ENCODE peak calls at places on chromosome 20, in ten cellular contexts. V is GM10248; E is NCI-H2029 treated with DMSO at 0.1 percent for 48 hours; H is fibroblast of pulmonary artery; O is GDM1; J is GM19239; C is bronchial epithelial cell; F is C1 segment of cervical spinal cord; U is stimulated activated naive CD8-positive, alpha-beta T cell treated with anti-CD3 and anti-CD28 coated beads, Interleukin-15, Interleukin-2, amounts not matched to agents 100 U/mL and 50 U/mL, for 24 hours; Z is left cardiac atrium. W is an unnamed sample.

GRCh38 chr20:4925842-4926530 is 75.3 kb downstream of the SLC23A2 start:
- DNase-seq in F (no peak), J (no peak), E (peak), H (peak), C (peak), V (no peak), U (no peak), O (peak), Z (peak), W (no peak)

GRCh38 chr20:40283689-40284088 is 405.3 kb downstream of the MAFB start:
- DNase-seq in Z (no peak), J (no peak), V (no peak), O (no peak), H (no peak), F (no peak), U (no peak), E (no peak), C (peak), W (no peak)

GRCh38 chr20:1185316-1185741 is 548 bp upstream of the TMEM74B start:
- DNase-seq in H (no peak), E (no peak), O (no peak), V (peak), Z (no peak), U (peak), J (no peak), C (no peak), F (no peak), W (peak)

GRCh38 chr20:13029687-13030510 is 21.1 kb downstream of the SPTLC3 start:
- DNase-seq in Z (peak), U (no peak), H (peak), C (peak), F (no peak), J (no peak), E (no peak), V (no peak), O (no peak), W (no peak)

GRCh38 chr20:50392138-50392866 is 117.9 kb upstream of the PTPN1 start:
- DNase-seq in J (no peak), O (no peak), V (no peak), E (no peak), Z (no peak), F (no peak), C (no peak), H (no peak), U (no peak), W (no peak)

GRCh38 chr20:52941803-52942202 is 30.4 kb upstream of the TSHZ2 start:
- DNase-seq in F (no peak), C (no peak), E (no peak), H (no peak), O (no peak), V (no peak), Z (no peak), U (no peak), J (no peak), W (no peak)

GRCh38 chr20:23926941-23927872 is 47.7 kb upstream of the CST5 start:
- DNase-seq in O (no peak), U (no peak), F (no peak), V (no peak), C (peak), J (no peak), E (no peak), Z (no peak), H (no peak), W (no peak)

GRCh38 chr20:61644387-61645076 is 392.5 kb downstream of the CDH4 start:
- DNase-seq in C (no peak), J (no peak), Z (no peak), U (no peak), H (no peak), V (no peak), E (no peak), O (no peak), F (no peak), W (no peak)

GRCh38 chr20:48070961-48071645 is 285.8 kb upstream of the SULF2 start:
- DNase-seq in C (no peak), U (no peak), J (no peak), V (no peak), H (peak), O (no peak), Z (peak), F (no peak), E (no peak), W (no peak)

GRCh38 chr20:2920473-2920872 is 47.2 kb downstream of the PTPRA start:
- DNase-seq in O (no peak), U (no peak), E (no peak), Z (no peak), H (no peak), C (peak), F (no peak), J (no peak), V (no peak), W (no peak)

GRCh38 chr20:19254956-19255355 is 42.5 kb downstream of the SLC24A3 start:
- DNase-seq in F (no peak), O (no peak), V (no peak), H (no peak), E (no peak), C (no peak), U (no peak), J (no peak), Z (no peak), W (no peak)

GRCh38 chr20:32080783-32081182 is 28.7 kb upstream of the TM9SF4 start:
- DNase-seq in Z (no peak), U (no peak), E (no peak), V (no peak), C (no peak), O (no peak), H (no peak), J (no peak), F (no peak), W (no peak)

GRCh38 chr20:33674294-33675126 is at the start of gene NECAB3:
- DNase-seq in C (peak), H (peak), U (peak), Z (peak), F (peak), E (peak), V (peak), J (peak), O (peak), W (peak)